ENCODE peak calls at places on chromosomes 3 and 15, in four cellular contexts. One of them, this sample, is unnamed.

GRCh38 chr3:191070762-191071365 is 128.2 kb upstream of the OSTN start:
- DNase-seq in spleen: no peak
- DNase-seq in lower lobe of right lung: no peak
- DNase-seq in fibroblast of lung: peak
- DNase-seq in this sample: no peak

GRCh38 chr15:80832676-80833075 is 53.5 kb downstream of the CEMIP start:
- DNase-seq in spleen: no peak
- DNase-seq in lower lobe of right lung: no peak
- DNase-seq in fibroblast of lung: no peak
- DNase-seq in this sample: no peak

GRCh38 chr3:112856537-112856936 is 9.9 kb upstream of the CD200R1L start:
- DNase-seq in spleen: no peak
- DNase-seq in lower lobe of right lung: no peak
- DNase-seq in fibroblast of lung: peak
- DNase-seq in this sample: no peak

GRCh38 chr3:193016437-193016887 is 98.8 kb upstream of the MB21D2 start:
- DNase-seq in spleen: no peak
- DNase-seq in lower lobe of right lung: no peak
- DNase-seq in fibroblast of lung: peak
- DNase-seq in this sample: no peak

GRCh38 chr15:28115871-28116270 is 16.8 kb upstream of the OCA2 start:
- DNase-seq in spleen: no peak
- DNase-seq in lower lobe of right lung: no peak
- DNase-seq in fibroblast of lung: no peak
- DNase-seq in this sample: no peak

GRCh38 chr3:56197259-56197965 is 270.9 kb downstream of the ERC2 start:
- DNase-seq in spleen: no peak
- DNase-seq in lower lobe of right lung: no peak
- DNase-seq in fibroblast of lung: no peak
- DNase-seq in this sample: no peak

GRCh38 chr3:99808163-99808794 is 9.4 kb upstream of the CMSS1 start:
- DNase-seq in spleen: no peak
- DNase-seq in lower lobe of right lung: no peak
- DNase-seq in fibroblast of lung: peak
- DNase-seq in this sample: no peak

GRCh38 chr15:64532515-64532914 is 72.1 kb downstream of the ZNF609 start:
- DNase-seq in spleen: no peak
- DNase-seq in lower lobe of right lung: no peak
- DNase-seq in fibroblast of lung: no peak
- DNase-seq in this sample: no peak

GRCh38 chr3:42036483-42036823 is 54.7 kb upstream of the TRAK1 start:
- DNase-seq in spleen: no peak
- DNase-seq in lower lobe of right lung: no peak
- DNase-seq in fibroblast of lung: peak
- DNase-seq in this sample: no peak

GRCh38 chr3:149215474-149215873 is 6.2 kb downstream of the CP start:
- DNase-seq in spleen: no peak
- DNase-seq in lower lobe of right lung: no peak
- DNase-seq in fibroblast of lung: peak
- DNase-seq in this sample: no peak

GRCh38 chr3:142828703-142829304 is 60.1 kb downstream of the PCOLCE2 start:
- DNase-seq in spleen: peak
- DNase-seq in lower lobe of right lung: peak
- DNase-seq in fibroblast of lung: peak
- DNase-seq in this sample: no peak

GRCh38 chr15:55031732-55032131 is 165.0 kb downstream of the RSL24D1 start:
- DNase-seq in spleen: no peak
- DNase-seq in lower lobe of right lung: no peak
- DNase-seq in fibroblast of lung: no peak
- DNase-seq in this sample: no peak

GRCh38 chr3:487580-487979 is 291.0 kb downstream of the CHL1 start:
- DNase-seq in spleen: no peak
- DNase-seq in lower lobe of right lung: no peak
- DNase-seq in fibroblast of lung: peak
- DNase-seq in this sample: no peak

GRCh38 chr3:112931737-112932521 is 43.0 kb downstream of the CD200R1 start:
- DNase-seq in spleen: peak
- DNase-seq in lower lobe of right lung: no peak
- DNase-seq in fibroblast of lung: no peak
- DNase-seq in this sample: peak

GRCh38 chr15:57307527-57308193 is 68.6 kb upstream of the CGNL1 start:
- DNase-seq in spleen: no peak
- DNase-seq in lower lobe of right lung: no peak
- DNase-seq in fibroblast of lung: no peak
- DNase-seq in this sample: no peak

GRCh38 chr3:129723558-129724324 is 117.3 kb upstream of the PLXND1 start:
- DNase-seq in spleen: no peak
- DNase-seq in lower lobe of right lung: no peak
- DNase-seq in fibroblast of lung: peak
- DNase-seq in this sample: no peak

GRCh38 chr3:178536271-178537079 is at the start of gene KCNMB2:
- DNase-seq in spleen: no peak
- DNase-seq in lower lobe of right lung: no peak
- DNase-seq in fibroblast of lung: peak
- DNase-seq in this sample: no peak

GRCh38 chr15:23422099-23422945 is 24.7 kb downstream of the GOLGA6L2 start:
- DNase-seq in spleen: no peak
- DNase-seq in lower lobe of right lung: no peak
- DNase-seq in fibroblast of lung: peak
- DNase-seq in this sample: peak

GRCh38 chr3:55252921-55253320 is 234.2 kb downstream of the WNT5A start:
- DNase-seq in spleen: no peak
- DNase-seq in lower lobe of right lung: no peak
- DNase-seq in fibroblast of lung: peak
- DNase-seq in this sample: no peak

GRCh38 chr3:107545680-107546120 is 22.9 kb downstream of the BBX start:
- DNase-seq in spleen: no peak
- DNase-seq in lower lobe of right lung: no peak
- DNase-seq in fibroblast of lung: peak
- DNase-seq in this sample: no peak

GRCh38 chr3:79019137-79019923 is 748.5 kb downstream of the ROBO1 start:
- DNase-seq in spleen: peak
- DNase-seq in lower lobe of right lung: peak
- DNase-seq in fibroblast of lung: peak
- DNase-seq in this sample: peak

GRCh38 chr15:91271565-91272153 is 171.6 kb downstream of the SV2B start:
- DNase-seq in spleen: no peak
- DNase-seq in lower lobe of right lung: no peak
- DNase-seq in fibroblast of lung: peak
- DNase-seq in this sample: no peak

GRCh38 chr3:127846576-127846975 is 24.3 kb upstream of the MGLL start:
- DNase-seq in spleen: no peak
- DNase-seq in lower lobe of right lung: no peak
- DNase-seq in fibroblast of lung: no peak
- DNase-seq in this sample: no peak
- H3K4me3 ChIP-seq in spleen: no peak
- H3K4me3 ChIP-seq in lower lobe of right lung: no peak
- H3K4me3 ChIP-seq in fibroblast of lung: no peak
- H3K4me3 ChIP-seq in this sample: no peak

GRCh38 chr3:188899887-188900286 is 271.9 kb upstream of the TPRG1 start:
- DNase-seq in spleen: no peak
- DNase-seq in lower lobe of right lung: no peak
- DNase-seq in fibroblast of lung: peak
- DNase-seq in this sample: no peak

GRCh38 chr3:188901126-188901525 is 270.6 kb upstream of the TPRG1 start:
- DNase-seq in spleen: no peak
- DNase-seq in lower lobe of right lung: no peak
- DNase-seq in fibroblast of lung: peak
- DNase-seq in this sample: no peak

GRCh38 chr3:188901671-188902331 is 270.0 kb upstream of the TPRG1 start:
- DNase-seq in spleen: no peak
- DNase-seq in lower lobe of right lung: no peak
- DNase-seq in fibroblast of lung: peak
- DNase-seq in this sample: no peak

GRCh38 chr3:188904670-188905069 is 267.1 kb upstream of the TPRG1 start:
- DNase-seq in spleen: no peak
- DNase-seq in lower lobe of right lung: no peak
- DNase-seq in fibroblast of lung: peak
- DNase-seq in this sample: no peak

DNA sequence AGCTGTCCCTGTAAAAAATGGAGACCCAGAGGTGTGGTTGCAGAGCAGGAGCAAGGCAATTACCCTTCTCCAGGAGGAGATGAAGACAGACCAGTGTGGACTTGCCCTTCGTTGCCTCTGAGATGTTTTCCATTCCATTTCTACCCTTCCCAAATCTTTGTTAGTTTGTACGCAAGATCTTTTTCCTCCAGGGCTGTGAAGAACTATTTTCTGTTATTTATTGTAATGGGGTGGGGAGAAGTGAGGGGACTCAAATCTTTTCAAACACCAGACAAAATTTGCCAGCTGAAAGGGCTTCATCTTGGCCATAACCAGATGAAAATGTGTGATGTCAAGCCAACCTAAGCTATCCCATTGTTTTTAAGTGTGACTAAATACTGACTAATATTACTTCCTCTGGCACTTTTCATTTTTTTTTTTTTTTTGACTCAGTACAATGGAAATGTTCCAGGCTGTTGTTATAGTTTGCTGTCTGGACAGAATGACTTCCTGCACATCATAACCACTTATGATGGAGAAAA is 271.3 kb upstream of the TPRG1 start:
- DNase-seq in spleen: no peak
- DNase-seq in lower lobe of right lung: no peak
- DNase-seq in fibroblast of lung: peak
- DNase-seq in this sample: no peak
- H3K27ac ChIP-seq in spleen: no peak
- H3K27ac ChIP-seq in lower lobe of right lung: no peak
- H3K27ac ChIP-seq in fibroblast of lung: no peak
- H3K27ac ChIP-seq in this sample: no peak

DNA sequence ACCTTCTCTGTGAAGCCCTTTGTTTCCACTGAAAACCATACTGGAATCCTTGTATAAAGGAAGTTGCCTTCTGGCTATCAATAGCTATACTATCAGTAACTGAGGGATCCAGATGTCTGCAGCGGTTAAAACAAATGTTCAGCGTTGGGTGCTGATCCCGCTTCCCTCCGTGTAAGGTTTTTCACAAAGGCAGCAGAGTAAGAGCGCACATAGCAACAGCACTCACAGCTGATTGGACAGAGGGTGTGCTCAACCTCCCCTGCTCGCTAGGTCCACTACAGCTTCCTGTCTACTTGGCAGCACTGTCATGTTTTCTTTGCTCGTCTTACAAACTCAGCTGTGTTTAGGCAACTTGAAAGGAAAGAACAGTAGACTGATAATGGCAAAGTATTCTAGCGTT is 27.3 kb downstream of the ATOSA start:
- DNase-seq in spleen: peak
- DNase-seq in lower lobe of right lung: no peak
- DNase-seq in fibroblast of lung: peak
- DNase-seq in this sample: peak
- H3K4me3 ChIP-seq in spleen: peak
- H3K4me3 ChIP-seq in lower lobe of right lung: peak
- H3K4me3 ChIP-seq in fibroblast of lung: peak
- H3K4me3 ChIP-seq in this sample: peak

DNA sequence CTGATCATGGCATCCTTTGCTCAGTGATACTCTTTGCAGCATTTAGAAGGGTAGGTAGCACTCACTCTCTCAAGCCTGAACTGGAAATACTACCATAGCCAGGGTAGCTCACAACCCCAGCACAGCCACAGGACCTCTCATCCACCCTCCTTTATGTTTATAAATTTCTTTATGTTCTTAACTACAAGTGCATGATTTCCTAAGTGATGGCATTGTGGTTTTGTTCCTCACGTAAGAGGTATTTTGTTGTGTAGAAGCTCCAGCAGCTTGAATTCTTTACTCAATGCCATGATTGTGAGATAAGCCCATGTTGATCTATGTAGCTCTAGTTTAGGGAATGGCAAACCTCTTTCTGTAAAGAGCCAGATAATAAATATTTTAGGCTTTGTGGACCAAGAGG is 7.9 kb upstream of the RTP3 start:
- DNase-seq in spleen: no peak
- DNase-seq in lower lobe of right lung: no peak
- DNase-seq in fibroblast of lung: peak
- DNase-seq in this sample: no peak
- H3K27ac ChIP-seq in spleen: no peak
- H3K27ac ChIP-seq in lower lobe of right lung: no peak
- H3K27ac ChIP-seq in fibroblast of lung: no peak
- H3K27ac ChIP-seq in this sample: no peak

GRCh38 chr15:79089331-79089889 is 1.2 kb downstream of the RASGRF1 start:
- DNase-seq in spleen: no peak
- DNase-seq in lower lobe of right lung: no peak
- DNase-seq in fibroblast of lung: no peak
- DNase-seq in this sample: no peak
- H3K4me3 ChIP-seq in spleen: peak
- H3K4me3 ChIP-seq in lower lobe of right lung: peak
- H3K4me3 ChIP-seq in fibroblast of lung: no peak
- H3K4me3 ChIP-seq in this sample: no peak

DNA sequence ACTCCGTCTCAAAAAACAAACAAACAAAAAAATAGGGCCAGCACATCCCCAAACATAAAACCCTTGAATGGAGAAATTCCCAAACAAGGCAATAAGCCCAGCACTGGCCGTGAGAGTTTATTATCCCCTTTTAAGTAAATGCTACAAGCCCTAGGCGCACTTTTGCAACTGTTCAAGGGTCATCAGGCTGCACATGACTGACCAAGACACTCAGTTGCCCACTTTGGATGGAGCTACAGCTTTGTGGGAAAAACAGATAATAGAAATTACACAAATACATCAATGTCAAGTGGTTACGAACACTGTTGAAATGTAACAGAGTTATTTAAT is 33.7 kb upstream of the ZNF445 start:
- DNase-seq in spleen: no peak
- DNase-seq in lower lobe of right lung: no peak
- DNase-seq in fibroblast of lung: peak
- DNase-seq in this sample: no peak
- H3K27ac ChIP-seq in spleen: peak
- H3K27ac ChIP-seq in lower lobe of right lung: peak
- H3K27ac ChIP-seq in fibroblast of lung: peak
- H3K27ac ChIP-seq in this sample: peak

GRCh38 chr3:147406255-147407023 is at the start of gene ZIC4:
- DNase-seq in spleen: no peak
- DNase-seq in lower lobe of right lung: no peak
- DNase-seq in fibroblast of lung: no peak
- DNase-seq in this sample: no peak

GRCh38 chr3:147407107-147407494 is 758 bp upstream of the ZIC4 start:
- DNase-seq in spleen: no peak
- DNase-seq in lower lobe of right lung: no peak
- DNase-seq in fibroblast of lung: no peak
- DNase-seq in this sample: peak

GRCh38 chr3:147404800-147405551 is 1.4 kb downstream of the ZIC4 start:
- DNase-seq in spleen: no peak
- DNase-seq in lower lobe of right lung: no peak
- DNase-seq in fibroblast of lung: no peak
- DNase-seq in this sample: no peak

GRCh38 chr3:147404000-147404799 is 2.1 kb downstream of the ZIC4 start:
- DNase-seq in spleen: no peak
- DNase-seq in lower lobe of right lung: no peak
- DNase-seq in fibroblast of lung: no peak
- DNase-seq in this sample: no peak

GRCh38 chr3:147405552-147406254 is 640 bp downstream of the ZIC4 start:
- DNase-seq in spleen: no peak
- DNase-seq in lower lobe of right lung: no peak
- DNase-seq in fibroblast of lung: no peak
- DNase-seq in this sample: peak
- H3K4me3 ChIP-seq in spleen: no peak
- H3K4me3 ChIP-seq in lower lobe of right lung: no peak
- H3K4me3 ChIP-seq in fibroblast of lung: no peak
- H3K4me3 ChIP-seq in this sample: no peak

This sample was measured in kidney.